ENCODE peak calls at places on chromosomes 7 and 10, in six cellular contexts. One of them, this sample, is unnamed.

GRCh38 chr7:69598487-69599148 is 343 bp downstream of the AUTS2 start:
- DNase-seq in kidney: peak; percentile 65
- DNase-seq in spleen: peak; percentile 83
- DNase-seq in PC-3: no peak
- DNase-seq in AG04450: no peak
- DNase-seq in stomach: no peak
- DNase-seq in this sample: no peak

GRCh38 chr7:452230-452751 is 67.4 kb downstream of the PDGFA start:
- DNase-seq in kidney: peak; percentile 82
- DNase-seq in spleen: peak; percentile 69
- DNase-seq in PC-3: no peak
- DNase-seq in AG04450: no peak
- DNase-seq in stomach: no peak
- DNase-seq in this sample: no peak

GRCh38 chr7:86929293-86930109 is 130.0 kb downstream of the ELAPOR2 start:
- DNase-seq in stomach: no peak
- DNase-seq in kidney: no peak
- DNase-seq in spleen: no peak
- DNase-seq in PC-3: no peak
- DNase-seq in AG04450: no peak
- DNase-seq in this sample: no peak

GRCh38 chr7:116689787-116690186 is 17.8 kb downstream of the MET start:
- DNase-seq in PC-3: peak; percentile 84
- DNase-seq in stomach: no peak
- DNase-seq in spleen: no peak
- DNase-seq in AG04450: no peak
- DNase-seq in kidney: no peak
- DNase-seq in this sample: no peak

GRCh38 chr10:8365935-8366911 is 311.7 kb downstream of the GATA3 start:
- DNase-seq in AG04450: no peak
- DNase-seq in kidney: no peak
- DNase-seq in stomach: peak; percentile 52
- DNase-seq in spleen: no peak
- DNase-seq in PC-3: peak; percentile 91
- DNase-seq in this sample: no peak

GRCh38 chr10:61753453-61753852 is 90.7 kb downstream of the CABCOCO1 start:
- DNase-seq in spleen: no peak
- DNase-seq in kidney: no peak
- DNase-seq in AG04450: no peak
- DNase-seq in PC-3: no peak
- DNase-seq in stomach: no peak
- DNase-seq in this sample: no peak

GRCh38 chr7:149811221-149811620 is 27.0 kb upstream of the ZNF862 start:
- DNase-seq in AG04450: no peak
- DNase-seq in PC-3: no peak
- DNase-seq in spleen: no peak
- DNase-seq in kidney: no peak
- DNase-seq in stomach: no peak
- DNase-seq in this sample: no peak

GRCh38 chr7:90824386-90825307 is 228.5 kb downstream of the CDK14 start:
- DNase-seq in AG04450: peak; percentile 49
- DNase-seq in PC-3: peak; percentile 97
- DNase-seq in stomach: no peak
- DNase-seq in kidney: no peak
- DNase-seq in spleen: no peak
- DNase-seq in this sample: no peak

GRCh38 chr10:109591631-109592030 is 331.7 kb downstream of the XPNPEP1 start:
- DNase-seq in stomach: no peak
- DNase-seq in spleen: no peak
- DNase-seq in AG04450: no peak
- DNase-seq in PC-3: peak; percentile 52
- DNase-seq in kidney: no peak
- DNase-seq in this sample: no peak

GRCh38 chr7:15921576-15921975 is 235.1 kb upstream of the MEOX2 start:
- DNase-seq in stomach: no peak
- DNase-seq in kidney: no peak
- DNase-seq in AG04450: no peak
- DNase-seq in PC-3: peak; percentile 83
- DNase-seq in spleen: no peak
- DNase-seq in this sample: no peak
- H3K4me3 ChIP-seq in stomach: no peak overlapping the region
- H3K4me3 ChIP-seq in kidney: no peak overlapping the region
- H3K4me3 ChIP-seq in AG04450: no peak overlapping the region
- H3K4me3 ChIP-seq in PC-3: peak overlapping the region; percentile 56
- H3K4me3 ChIP-seq in spleen: no peak overlapping the region
- H3K4me3 ChIP-seq in this sample: no peak overlapping the region

DNA sequence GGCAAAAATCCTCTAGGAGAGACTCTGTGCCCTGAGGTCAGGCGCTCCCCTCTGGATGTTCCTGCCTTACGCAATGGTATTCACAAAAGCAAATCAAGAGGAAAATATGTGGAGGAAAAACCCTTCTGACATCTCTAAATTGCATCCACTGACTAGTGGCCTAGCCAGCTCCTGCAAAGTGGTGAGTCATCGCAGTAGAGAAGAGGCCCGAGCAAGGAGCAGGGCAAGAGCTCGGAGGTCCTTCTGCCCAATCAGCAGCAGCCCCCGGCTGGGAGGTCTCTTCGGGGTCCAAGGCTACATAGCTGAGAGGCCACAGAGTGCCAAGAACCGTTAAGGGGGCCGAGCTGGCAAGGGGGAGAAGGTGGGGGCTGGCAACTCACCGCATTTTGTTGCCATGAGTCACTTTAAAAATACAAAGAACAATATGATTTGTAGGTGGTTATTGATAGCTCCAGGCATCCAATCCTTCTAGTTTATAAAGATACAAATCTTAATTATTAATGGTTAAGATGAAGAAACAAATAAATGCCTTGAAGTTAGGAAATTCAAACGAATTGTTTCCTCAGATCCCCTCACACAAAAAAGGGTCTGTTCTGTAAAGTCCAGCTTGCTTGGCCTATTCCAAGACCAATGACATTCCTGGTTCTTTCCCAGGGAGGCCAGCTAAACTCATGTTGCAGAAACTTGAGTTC is 161.6 kb downstream of the PKD1L1 start:
- DNase-seq in stomach: no peak
- DNase-seq in kidney: peak; percentile 95
- DNase-seq in AG04450: peak; percentile 96
- DNase-seq in PC-3: peak; percentile 98
- DNase-seq in spleen: no peak
- DNase-seq in this sample: peak; percentile 84
- TF ChIP-seq CTCF in stomach: no peak
- TF ChIP-seq CTCF in kidney: no peak
- TF ChIP-seq CTCF in AG04450: no peak
- TF ChIP-seq CTCF in PC-3: no peak
- TF ChIP-seq CTCF in spleen: no peak
- TF ChIP-seq CTCF in this sample: no peak

DNA sequence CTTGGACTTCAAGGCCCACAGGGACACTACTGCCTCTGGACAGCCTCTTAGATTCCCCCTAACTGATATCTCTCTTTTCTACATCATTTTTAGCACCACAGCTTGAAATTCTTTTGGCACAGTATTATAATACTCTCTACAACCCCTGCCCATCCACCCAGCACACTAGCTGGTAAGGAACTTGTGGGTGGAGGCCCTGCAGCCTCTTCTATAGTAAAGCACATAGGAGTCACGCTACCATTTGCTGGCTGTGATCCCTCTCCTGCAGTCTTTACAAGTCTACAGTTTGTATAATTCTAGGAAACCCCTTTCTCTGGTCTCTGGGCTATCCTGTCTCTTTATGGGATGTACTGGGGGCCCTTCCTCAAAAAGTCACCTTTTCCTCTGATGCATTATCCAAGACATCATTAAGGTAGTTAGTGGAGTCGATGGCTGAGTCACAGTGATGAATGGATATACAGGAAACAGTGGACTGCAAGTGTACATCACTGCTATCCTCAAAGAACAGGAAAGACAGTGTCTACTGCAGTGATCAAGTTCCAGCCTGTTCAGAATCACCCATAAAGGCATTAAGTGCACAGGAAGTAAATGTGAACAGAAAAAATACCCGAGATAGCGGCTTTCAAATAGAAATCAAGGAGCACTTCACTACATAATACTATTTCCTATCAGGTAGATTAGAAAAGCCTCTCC is 54.4 kb downstream of the STK17A start:
- DNase-seq in kidney: no peak
- DNase-seq in PC-3: peak; percentile 50
- DNase-seq in AG04450: no peak
- DNase-seq in stomach: no peak
- DNase-seq in spleen: no peak
- DNase-seq in this sample: no peak
- H3K27ac ChIP-seq in kidney: no peak overlapping the region
- H3K27ac ChIP-seq in PC-3: peak overlapping the region; percentile 28
- H3K27ac ChIP-seq in AG04450: peak overlapping the region; percentile 34
- H3K27ac ChIP-seq in stomach: no peak overlapping the region
- H3K27ac ChIP-seq in spleen: peak overlapping the region; percentile 52
- H3K27ac ChIP-seq in this sample: no peak overlapping the region

GRCh38 chr7:30344513-30344912 is 60.1 kb downstream of the ZNRF2 start:
- DNase-seq in stomach: no peak
- DNase-seq in AG04450: no peak
- DNase-seq in spleen: no peak
- DNase-seq in PC-3: no peak
- DNase-seq in kidney: no peak
- DNase-seq in this sample: no peak

GRCh38 chr7:30349816-30350215 is 65.4 kb downstream of the ZNRF2 start:
- DNase-seq in PC-3: no peak
- DNase-seq in kidney: no peak
- DNase-seq in AG04450: no peak
- DNase-seq in spleen: no peak
- DNase-seq in stomach: no peak
- DNase-seq in this sample: no peak

GRCh38 chr7:30348083-30348560 is 63.7 kb downstream of the ZNRF2 start:
- DNase-seq in spleen: no peak
- DNase-seq in stomach: no peak
- DNase-seq in AG04450: peak; percentile 48
- DNase-seq in kidney: no peak
- DNase-seq in PC-3: peak; percentile 80
- DNase-seq in this sample: no peak

GRCh38 chr7:30349170-30349569 is 64.8 kb downstream of the ZNRF2 start:
- DNase-seq in spleen: no peak
- DNase-seq in kidney: no peak
- DNase-seq in AG04450: no peak
- DNase-seq in PC-3: peak; percentile 54
- DNase-seq in stomach: no peak
- DNase-seq in this sample: no peak

GRCh38 chr7:30347226-30348082 is 63.1 kb downstream of the ZNRF2 start:
- DNase-seq in AG04450: no peak
- DNase-seq in spleen: no peak
- DNase-seq in kidney: no peak
- DNase-seq in PC-3: no peak
- DNase-seq in stomach: no peak
- DNase-seq in this sample: no peak
- H3K4me3 ChIP-seq in AG04450: no peak overlapping the region
- H3K4me3 ChIP-seq in spleen: no peak overlapping the region
- H3K4me3 ChIP-seq in kidney: no peak overlapping the region
- H3K4me3 ChIP-seq in PC-3: peak overlapping the region; percentile 7
- H3K4me3 ChIP-seq in stomach: no peak overlapping the region
- H3K4me3 ChIP-seq in this sample: no peak overlapping the region

GRCh38 chr10:35916791-35917190 is 274.7 kb upstream of the FZD8 start:
- DNase-seq in stomach: no peak
- DNase-seq in AG04450: no peak
- DNase-seq in kidney: no peak
- DNase-seq in spleen: no peak
- DNase-seq in PC-3: peak; percentile 64
- DNase-seq in this sample: no peak
- TF ChIP-seq CTCF in stomach: no peak
- TF ChIP-seq CTCF in AG04450: no peak
- TF ChIP-seq CTCF in kidney: no peak
- TF ChIP-seq CTCF in spleen: no peak
- TF ChIP-seq CTCF in PC-3: peak; percentile 68
- TF ChIP-seq CTCF in this sample: no peak

GRCh38 chr10:22231260-22231659 is 13.4 kb upstream of the EBLN1 start:
- DNase-seq in PC-3: no peak
- DNase-seq in spleen: no peak
- DNase-seq in AG04450: no peak
- DNase-seq in stomach: no peak
- DNase-seq in kidney: no peak
- DNase-seq in this sample: no peak

GRCh38 chr10:22228167-22228938 is 10.5 kb upstream of the EBLN1 start:
- DNase-seq in kidney: no peak
- DNase-seq in PC-3: no peak
- DNase-seq in AG04450: no peak
- DNase-seq in stomach: no peak
- DNase-seq in spleen: no peak
- DNase-seq in this sample: no peak

GRCh38 chr10:22228943-22229755 is 11.3 kb upstream of the EBLN1 start:
- DNase-seq in spleen: peak; percentile 94
- DNase-seq in PC-3: peak; percentile 86
- DNase-seq in stomach: peak; percentile 82
- DNase-seq in kidney: peak; percentile 95
- DNase-seq in AG04450: peak; percentile 78
- DNase-seq in this sample: peak; percentile 91

GRCh38 chr10:22230331-22230833 is 12.6 kb upstream of the EBLN1 start:
- DNase-seq in AG04450: no peak
- DNase-seq in kidney: no peak
- DNase-seq in PC-3: peak; percentile 73
- DNase-seq in spleen: no peak
- DNase-seq in stomach: no peak
- DNase-seq in this sample: no peak

GRCh38 chr10:22229756-22230330 is 12.0 kb upstream of the EBLN1 start:
- DNase-seq in PC-3: peak; percentile 4
- DNase-seq in spleen: no peak
- DNase-seq in AG04450: no peak
- DNase-seq in stomach: no peak
- DNase-seq in kidney: no peak
- DNase-seq in this sample: no peak
- H3K27ac ChIP-seq in PC-3: peak overlapping the region; percentile 86
- H3K27ac ChIP-seq in spleen: peak overlapping the region; percentile 93
- H3K27ac ChIP-seq in AG04450: no peak overlapping the region
- H3K27ac ChIP-seq in stomach: peak overlapping the region; percentile 94
- H3K27ac ChIP-seq in kidney: peak overlapping the region; percentile 80
- H3K27ac ChIP-seq in this sample: peak overlapping the region; percentile 56